ENCODE peak calls at places on chromosomes 7 and 10, in four cellular contexts. A is spleen, H is breast epithelium, O is HCT116. F is an unnamed sample.

GRCh38 chr7:158272509-158273137 is 315.0 kb downstream of the PTPRN2 start:
- DNase-seq in A (peak; percentile 59), O (no peak), H (no peak), F (no peak)

GRCh38 chr7:133300811-133301210 is 47.9 kb downstream of the EXOC4 start:
- DNase-seq in A (no peak), H (no peak), O (no peak), F (no peak)

GRCh38 chr7:15280078-15280734 is 281.6 kb downstream of the AGMO start:
- DNase-seq in A (no peak), O (no peak), H (no peak), F (no peak)

GRCh38 chr10:70918851-70919530 is 30.6 kb upstream of the PCBD1 start:
- DNase-seq in A (peak; percentile 63), O (no peak), H (no peak), F (no peak)

GRCh38 chr10:26438534-26439269 is 561 bp downstream of the APBB1IP start:
- DNase-seq in H (no peak), A (peak; percentile 94), O (no peak), F (peak; percentile 54)

GRCh38 chr7:105810556-105810955 is 65.8 kb downstream of the ATXN7L1 start:
- DNase-seq in O (no peak), A (no peak), H (no peak), F (no peak)

GRCh38 chr10:119817991-119818888 is 54.4 kb downstream of the MCMBP start:
- DNase-seq in O (no peak), A (peak; percentile 75), H (peak; percentile 69), F (no peak)

GRCh38 chr10:72702868-72703581 is 11.1 kb downstream of the MCU start:
- DNase-seq in A (no peak), H (no peak), O (no peak), F (no peak)

GRCh38 chr7:155864991-155865690 is 52.9 kb upstream of the SHH start:
- DNase-seq in A (peak; percentile 19), H (no peak), O (no peak), F (no peak)

GRCh38 chr7:46444266-46444665 is 523.2 kb upstream of the IGFBP3 start:
- DNase-seq in A (no peak), O (peak; percentile 1), H (no peak), F (no peak)

GRCh38 chr7:114720725-114721124 is 201.2 kb upstream of the MDFIC start:
- DNase-seq in O (no peak), H (no peak), A (no peak), F (no peak)

GRCh38 chr7:158957921-158958471 is 101.6 kb downstream of the DYNC2I1 start:
- DNase-seq in H (peak; percentile 58), O (no peak), A (no peak), F (no peak)

GRCh38 chr10:88500656-88501055 is 82.5 kb downstream of the RNLS start:
- DNase-seq in H (no peak), O (no peak), A (no peak), F (no peak)

GRCh38 chr10:74081918-74082317 is 68.7 kb downstream of the AP3M1 start:
- DNase-seq in A (no peak), H (no peak), O (no peak), F (no peak)

GRCh38 chr7:17552952-17553351 is 254.5 kb downstream of the AHR start:
- DNase-seq in O (no peak), A (no peak), H (no peak), F (no peak)

GRCh38 chr10:86956841-86957448 is 470 bp downstream of the MMRN2 start:
- DNase-seq in H (no peak), O (no peak), A (no peak), F (no peak)

GRCh38 chr10:70052462-70053211 is at the start of gene MACROH2A2:
- DNase-seq in A (no peak), O (peak; percentile 47), H (peak; percentile 60), F (no peak)

GRCh38 chr10:102665904-102666509 is 21.7 kb downstream of the TRIM8 start:
- DNase-seq in A (peak; percentile 68), O (no peak), H (no peak), F (no peak)

GRCh38 chr10:120314426-120314825 is 142.6 kb upstream of the PLPP4 start:
- DNase-seq in H (no peak), A (no peak), O (no peak), F (no peak)

GRCh38 chr10:116113721-116114501 is 159.1 kb downstream of the GFRA1 start:
- DNase-seq in O (no peak), H (no peak), A (no peak), F (no peak)

GRCh38 chr7:47291461-47292051 is 290.4 kb downstream of the TNS3 start:
- DNase-seq in O (peak; percentile 35), H (no peak), A (no peak), F (peak; percentile 32)

GRCh38 chr10:8044908-8045727 is 9.4 kb upstream of the GATA3 start:
- DNase-seq in O (no peak), H (no peak), A (no peak), F (no peak)

GRCh38 chr10:100828744-100829102 is 83.3 kb downstream of the PAX2 start:
- DNase-seq in H (no peak), O (no peak), A (no peak), F (no peak)

GRCh38 chr10:14665304-14665703 is 109.4 kb downstream of the FAM107B start:
- DNase-seq in A (no peak), O (no peak), H (no peak), F (no peak)

GRCh38 chr7:8436965-8437364 is 3.6 kb downstream of the NXPH1 start:
- DNase-seq in A (peak; percentile 76), H (no peak), O (peak; percentile 50), F (peak; percentile 56)

GRCh38 chr7:51316262-51316665 is 345 bp downstream of the COBL start:
- DNase-seq in A (no peak), O (no peak), H (peak; percentile 45), F (no peak)

GRCh38 chr7:51317582-51317910 is 937 bp upstream of the COBL start:
- DNase-seq in H (no peak), A (no peak), O (no peak), F (no peak)

GRCh38 chr7:51318001-51318400 is 1.4 kb upstream of the COBL start:
- DNase-seq in H (no peak), O (no peak), A (no peak), F (no peak)

GRCh38 chr7:51315393-51316261 is 982 bp downstream of the COBL start:
- DNase-seq in H (peak; percentile 69), A (no peak), O (peak; percentile 50), F (no peak)

DNA sequence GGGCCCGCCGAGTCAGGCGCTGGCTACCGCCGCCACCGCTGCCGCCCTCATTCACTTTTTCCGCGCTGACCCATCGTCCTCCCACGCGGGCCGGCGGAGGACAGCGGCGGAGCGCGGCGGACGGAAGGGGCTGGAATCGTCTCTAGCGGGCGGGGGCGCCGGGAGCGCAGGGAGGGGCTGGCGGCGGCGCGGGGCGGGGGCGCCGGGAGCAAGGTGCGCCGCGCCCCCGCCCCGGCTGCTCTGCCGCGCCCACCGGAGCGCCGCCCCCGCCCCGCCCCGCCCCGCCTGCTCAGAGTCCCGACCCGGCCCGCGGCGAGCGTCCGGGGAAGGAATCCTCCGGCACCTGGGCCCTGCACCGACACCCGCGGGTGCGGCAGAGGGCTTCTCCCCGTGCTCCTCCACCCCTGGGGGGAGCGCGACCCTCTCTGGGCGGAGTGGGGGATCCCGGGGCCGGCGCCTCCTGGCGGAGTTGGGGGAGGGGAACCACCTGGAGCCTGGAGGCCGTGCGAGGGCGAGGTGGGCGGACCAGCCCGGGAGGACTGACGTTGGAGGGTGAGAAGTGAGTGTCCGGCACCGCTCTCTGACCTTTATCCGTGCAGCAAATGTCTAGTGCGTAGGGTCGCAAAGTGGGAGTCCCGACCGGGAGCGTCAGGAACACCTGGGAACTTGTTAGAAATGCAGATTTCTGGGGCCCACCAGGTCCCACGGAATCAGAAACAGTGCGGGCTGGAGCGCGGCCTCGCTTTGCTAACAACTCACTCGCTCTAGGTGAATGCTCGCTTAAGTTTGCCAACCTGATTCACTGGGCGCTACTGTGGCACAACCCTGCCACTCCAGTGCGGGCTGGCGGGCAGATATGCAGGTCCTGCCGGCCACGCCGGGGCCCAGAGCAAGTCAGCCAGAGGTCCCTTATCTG is at the start of gene COBL:
- DNase-seq in A (no peak), O (no peak), H (peak; percentile 30), F (no peak)
- TF ChIP-seq POLR2AphosphoS5 in A (no peak), O (peak; percentile 43), H (no peak), F (no peak)

GRCh38 chr7:5363729-5364128 is 59.9 kb downstream of the TNRC18 start:
- DNase-seq in A (no peak), H (no peak), O (no peak), F (peak; percentile 55)

GRCh38 chr7:5361446-5362155 is 62.0 kb downstream of the TNRC18 start:
- DNase-seq in H (no peak), A (no peak), O (no peak), F (no peak)

GRCh38 chr7:5360971-5361370 is 62.7 kb downstream of the TNRC18 start:
- DNase-seq in O (no peak), H (no peak), A (no peak), F (no peak)

GRCh38 chr7:5360451-5360850 is 63.2 kb downstream of the TNRC18 start:
- DNase-seq in O (no peak), A (no peak), H (no peak), F (no peak)

DNA sequence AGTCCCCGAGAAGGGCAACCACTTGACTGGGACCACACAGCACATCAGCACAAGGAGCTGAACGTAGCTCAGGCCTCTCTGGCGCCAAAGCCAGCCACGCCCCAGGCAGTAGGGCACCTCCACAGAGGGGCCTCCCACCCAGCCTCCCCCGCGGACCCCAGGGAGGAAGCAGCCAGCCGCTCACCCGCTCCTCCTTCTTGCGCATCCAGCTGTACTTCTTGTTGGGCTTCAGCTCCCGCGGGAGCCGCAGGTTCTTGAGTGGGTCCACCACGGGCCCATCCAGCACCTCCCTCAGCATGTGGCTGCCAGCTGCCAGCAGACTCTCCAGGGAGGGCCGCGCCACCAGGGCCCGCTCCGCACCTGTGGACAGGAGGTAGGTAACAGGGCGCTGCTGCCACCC is 61.2 kb downstream of the TNRC18 start:
- DNase-seq in H (no peak), A (no peak), O (no peak), F (no peak)
- TF ChIP-seq POLR2AphosphoS5 in H (no peak), A (no peak), O (no peak), F (no peak)

DNA sequence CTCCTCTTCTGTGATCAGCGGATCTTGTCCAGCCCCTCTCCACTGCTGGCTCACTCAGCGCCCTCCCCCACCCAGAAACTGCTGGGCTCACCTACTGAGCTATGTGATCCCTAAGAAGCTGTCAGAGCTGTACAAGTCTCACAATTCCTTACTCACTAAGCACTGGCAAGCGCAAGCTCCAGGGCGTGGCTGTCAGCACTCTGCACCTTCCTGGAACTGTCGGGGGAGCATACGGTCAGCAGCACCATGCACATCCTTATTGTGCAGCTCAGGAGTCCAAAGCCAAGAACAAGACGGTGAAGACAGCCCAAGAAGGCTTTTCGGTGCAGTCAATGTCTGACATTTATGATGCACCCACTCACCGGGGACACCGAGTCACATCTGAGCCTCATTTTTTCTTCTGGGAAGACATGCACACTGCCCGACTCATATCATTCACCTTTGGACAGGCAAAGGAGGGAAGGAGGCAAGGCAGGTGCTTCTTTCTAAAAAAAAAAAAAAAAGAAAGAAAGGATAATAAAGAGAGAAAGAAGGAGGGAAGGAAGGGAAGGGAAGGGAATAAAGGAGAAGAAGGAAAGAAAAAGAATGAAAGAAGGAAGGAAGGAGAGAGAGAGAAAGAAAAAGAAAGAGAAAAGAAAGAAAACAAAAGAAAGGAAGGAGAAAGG is 56.3 kb downstream of the ASB13 start:
- DNase-seq in A (no peak), H (peak; percentile 56), O (no peak), F (no peak)
- TF ChIP-seq POLR2AphosphoS5 in A (no peak), H (no peak), O (peak; percentile 22), F (no peak)

DNA sequence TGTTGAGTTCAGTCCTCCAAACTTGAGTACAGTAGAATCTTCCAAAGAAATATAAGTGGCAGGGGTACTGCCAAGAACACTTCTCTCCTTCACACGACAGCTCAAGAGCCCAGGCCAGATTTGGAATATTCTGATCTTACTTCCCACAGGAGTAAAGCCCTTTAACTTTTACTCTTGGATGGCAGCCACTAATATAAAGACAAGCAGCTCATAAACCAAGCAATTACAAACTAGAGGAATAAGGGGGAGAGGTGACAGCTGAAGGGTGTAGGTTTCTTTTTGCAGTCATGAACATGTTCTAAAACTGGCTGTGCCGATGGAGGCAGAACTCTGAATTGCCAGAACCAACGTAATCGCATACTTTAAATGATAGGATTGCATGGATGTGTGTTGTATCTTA is 74.8 kb downstream of the SVIL start:
- DNase-seq in O (no peak), H (no peak), A (no peak), F (no peak)
- TF ChIP-seq POLR2AphosphoS5 in O (no peak), H (no peak), A (no peak), F (no peak)

F was measured in GM12891.